ENCODE peak calls at places on chromosomes 13 and 19, in five cellular contexts. E, D, V, W and H are unnamed samples.

GRCh38 chr19:12689581-12690216 is 1.9 kb downstream of the GNG14 start:
- DNase-seq in E (no peak), D (no peak), V (no peak), W (no peak), H (no peak)

GRCh38 chr13:51222510-51223283 is 499 bp downstream of the FAM124A start:
- DNase-seq in E (no peak), D (peak; percentile 5), V (peak; percentile 59), W (no peak), H (peak; percentile 23)

GRCh38 chr13:33744589-33745369 is 73.2 kb upstream of the RFC3 start:
- DNase-seq in E (peak; percentile 81), D (peak; percentile 16), V (no peak), W (peak; percentile 65), H (peak; percentile 13)

GRCh38 chr13:95185851-95186250 is 115.4 kb downstream of the ABCC4 start:
- DNase-seq in E (no peak), D (no peak), V (no peak), W (no peak), H (no peak)

GRCh38 chr13:40982772-40983171 is 36.3 kb downstream of the ELF1 start:
- DNase-seq in E (peak; percentile 92), D (no peak), V (no peak), W (peak; percentile 85), H (peak; percentile 44)

GRCh38 chr19:34254552-34255432 is at the start of gene GARRE1:
- DNase-seq in E (peak; percentile 93), D (no peak), V (peak; percentile 72), W (peak; percentile 58), H (peak; percentile 61)

GRCh38 chr13:85241045-85241444 is 558.2 kb downstream of the SLITRK6 start:
- DNase-seq in E (no peak), D (peak; percentile 89), V (no peak), W (no peak), H (no peak)

GRCh38 chr13:105333416-105333815 is 1202.0 kb downstream of the EFNB2 start:
- DNase-seq in E (no peak), D (no peak), V (no peak), W (no peak), H (peak; percentile 1)

GRCh38 chr13:45082964-45083363 is 37.3 kb upstream of the GTF2F2 start:
- DNase-seq in E (no peak), D (peak; percentile 92), V (no peak), W (no peak), H (peak; percentile 81)

GRCh38 chr19:37893845-37894575 is 12.4 kb downstream of the WDR87 start:
- DNase-seq in E (no peak), D (no peak), V (no peak), W (no peak), H (no peak)

GRCh38 chr19:9839415-9839814 is 4.3 kb downstream of the PIN1 start:
- DNase-seq in E (no peak), D (peak; percentile 29), V (no peak), W (no peak), H (no peak)

GRCh38 chr13:20594276-20594675 is 27.3 kb downstream of the IFT88 start:
- DNase-seq in E (no peak), D (no peak), V (no peak), W (no peak), H (no peak)

GRCh38 chr19:18000981-18001836 is 6.8 kb upstream of the ARRDC2 start:
- DNase-seq in E (peak; percentile 95), D (peak; percentile 92), V (peak; percentile 87), W (peak; percentile 89), H (peak; percentile 96)

GRCh38 chr13:66805657-66806056 is 424.5 kb downstream of the PCDH9 start:
- DNase-seq in E (no peak), D (peak; percentile 38), V (no peak), W (no peak), H (no peak)

GRCh38 chr13:20676213-20676612 is 27.3 kb upstream of the IL17D start:
- DNase-seq in E (no peak), D (no peak), V (no peak), W (no peak), H (no peak)

GRCh38 chr13:75934889-75935288 is 298.8 kb downstream of the LMO7 start:
- DNase-seq in E (no peak), D (peak; percentile 80), V (no peak), W (no peak), H (peak; percentile 12)

GRCh38 chr13:79901336-79901735 is 420.4 kb downstream of the NDFIP2 start:
- DNase-seq in E (no peak), D (no peak), V (peak; percentile 29), W (no peak), H (peak; percentile 25)

GRCh38 chr13:109605846-109606245 is 180.5 kb downstream of the IRS2 start:
- DNase-seq in E (no peak), D (no peak), V (no peak), W (no peak), H (no peak)

GRCh38 chr19:1672038-1672768 is 19.8 kb upstream of the TCF3 start:
- DNase-seq in E (peak; percentile 86), D (peak; percentile 47), V (peak; percentile 52), W (peak; percentile 83), H (peak; percentile 78)

GRCh38 chr19:3324405-3324856 is 42.0 kb upstream of the NFIC start:
- DNase-seq in E (peak; percentile 83), D (peak; percentile 51), V (peak; percentile 62), W (peak; percentile 48), H (no peak)

GRCh38 chr13:26494591-26494990 is 62.9 kb upstream of the WASF3 start:
- DNase-seq in E (no peak), D (no peak), V (no peak), W (no peak), H (no peak)

GRCh38 chr13:83796364-83796763 is 85.9 kb downstream of the SLITRK1 start:
- DNase-seq in E (no peak), D (no peak), V (no peak), W (no peak), H (no peak)

GRCh38 chr19:40421468-40421778 is 4.4 kb downstream of the SERTAD1 start:
- DNase-seq in E (no peak), D (no peak), V (no peak), W (no peak), H (no peak)

GRCh38 chr19:55676384-55676783 is 1.4 kb downstream of the EPN1 start:
- DNase-seq in E (peak; percentile 56), D (peak; percentile 53), V (no peak), W (peak; percentile 34), H (peak; percentile 56)

GRCh38 chr13:50376895-50377575 is 361.8 kb downstream of the KCNRG start:
- DNase-seq in E (no peak), D (peak; percentile 28), V (peak; percentile 70), W (no peak), H (no peak)

GRCh38 chr19:16330811-16331690 is 6.4 kb downstream of the KLF2 start:
- DNase-seq in E (no peak), D (no peak), V (no peak), W (no peak), H (peak; percentile 57)

GRCh38 chr19:39154626-39155100 is 29.1 kb downstream of the PAK4 start:
- DNase-seq in E (no peak), D (peak; percentile 75), V (peak; percentile 78), W (no peak), H (no peak)

GRCh38 chr19:48400018-48400742 is 6.7 kb downstream of the GRIN2D start:
- DNase-seq in E (peak; percentile 73), D (peak; percentile 41), V (peak; percentile 99), W (no peak), H (peak; percentile 95)

GRCh38 chr13:106523566-106523965 is 11.9 kb downstream of the EFNB2 start:
- DNase-seq in E (no peak), D (no peak), V (no peak), W (no peak), H (no peak)

GRCh38 chr19:13764101-13764807 is at the start of gene MRI1:
- DNase-seq in E (peak; percentile 88), D (peak; percentile 55), V (peak; percentile 67), W (peak; percentile 61), H (peak; percentile 82)

GRCh38 chr13:78689011-78689410 is 30.1 kb upstream of the OBI1 start:
- DNase-seq in E (no peak), D (peak; percentile 12), V (peak; percentile 54), W (no peak), H (no peak)

GRCh38 chr13:91184244-91184926 is 163.1 kb upstream of the MIR17HG start:
- DNase-seq in E (no peak), D (peak; percentile 23), V (no peak), W (no peak), H (peak; percentile 2)

DNA sequence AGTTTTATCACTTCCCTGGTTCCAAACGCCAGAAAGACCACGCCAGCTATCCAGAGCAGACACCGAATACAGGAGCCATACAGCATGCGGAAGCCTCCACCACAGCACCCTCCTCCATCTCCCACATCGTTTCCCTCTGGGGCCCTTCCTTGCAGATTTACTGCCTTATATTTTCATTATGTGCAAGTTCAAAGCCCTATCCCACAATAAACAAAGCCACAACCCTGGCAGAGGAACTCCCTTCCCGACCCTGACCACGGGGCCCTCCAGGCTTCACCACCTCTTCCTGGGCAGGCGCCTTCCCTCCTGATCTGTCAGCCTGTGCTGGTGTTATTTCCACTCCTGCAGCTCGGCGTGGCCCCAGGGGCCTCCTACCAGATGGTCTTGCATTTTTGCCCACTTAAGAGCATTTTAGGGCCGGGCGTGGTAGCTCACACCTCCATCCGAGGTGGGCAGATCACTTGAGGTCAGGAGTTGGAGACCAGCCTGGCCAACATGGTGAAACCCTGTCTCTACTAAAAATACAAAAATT is 22.9 kb downstream of the SLC15A1 start:
- DNase-seq in E (no peak), D (no peak), V (no peak), W (no peak), H (no peak)
- H3K9me2 ChIP-seq in E (no peaks in the 10 kb centered on the region), D (no peaks in the 10 kb centered on the region), V (no peaks in the 10 kb centered on the region), W (no peaks in the 10 kb centered on the region), H (no peaks in the 10 kb centered on the region)

DNA sequence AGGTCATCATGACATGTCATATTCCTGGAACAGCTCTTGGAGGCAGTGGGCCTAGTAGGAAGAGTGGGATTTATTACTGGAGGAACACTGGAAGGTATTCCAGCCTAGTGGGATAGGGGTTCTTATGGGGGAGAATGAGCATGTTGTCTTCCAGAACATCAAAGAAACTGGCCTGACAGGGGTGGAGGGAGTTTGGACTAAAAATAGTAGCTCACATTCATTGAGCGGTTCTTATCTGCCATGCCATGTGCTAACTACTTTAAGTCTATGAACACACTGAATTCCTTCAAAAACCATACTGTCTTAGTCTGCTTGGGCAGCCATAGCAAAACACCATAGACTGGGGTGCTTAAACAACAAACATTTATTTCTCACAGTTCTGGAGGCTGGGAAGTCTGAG is 413.6 kb downstream of the HS6ST3 start:
- DNase-seq in E (no peak), D (no peak), V (no peak), W (no peak), H (no peak)
- H3K9me2 ChIP-seq in E (no peaks in the 10 kb centered on the region), D (no peaks in the 10 kb centered on the region), V (no peaks in the 10 kb centered on the region), W (no peaks in the 10 kb centered on the region), H (no peaks in the 10 kb centered on the region)

GRCh38 chr13:35818577-35819165 is 312.5 kb downstream of the DCLK1 start:
- DNase-seq in E (peak; percentile 68), D (peak; percentile 44), V (peak; percentile 63), W (peak; percentile 29), H (peak; percentile 74)
- H3K9me2 ChIP-seq in E (no peaks in the 10 kb centered on the region), D (no peaks in the 10 kb centered on the region), V (no peaks in the 10 kb centered on the region), W (no peaks in the 10 kb centered on the region), H (no peaks in the 10 kb centered on the region)

DNA sequence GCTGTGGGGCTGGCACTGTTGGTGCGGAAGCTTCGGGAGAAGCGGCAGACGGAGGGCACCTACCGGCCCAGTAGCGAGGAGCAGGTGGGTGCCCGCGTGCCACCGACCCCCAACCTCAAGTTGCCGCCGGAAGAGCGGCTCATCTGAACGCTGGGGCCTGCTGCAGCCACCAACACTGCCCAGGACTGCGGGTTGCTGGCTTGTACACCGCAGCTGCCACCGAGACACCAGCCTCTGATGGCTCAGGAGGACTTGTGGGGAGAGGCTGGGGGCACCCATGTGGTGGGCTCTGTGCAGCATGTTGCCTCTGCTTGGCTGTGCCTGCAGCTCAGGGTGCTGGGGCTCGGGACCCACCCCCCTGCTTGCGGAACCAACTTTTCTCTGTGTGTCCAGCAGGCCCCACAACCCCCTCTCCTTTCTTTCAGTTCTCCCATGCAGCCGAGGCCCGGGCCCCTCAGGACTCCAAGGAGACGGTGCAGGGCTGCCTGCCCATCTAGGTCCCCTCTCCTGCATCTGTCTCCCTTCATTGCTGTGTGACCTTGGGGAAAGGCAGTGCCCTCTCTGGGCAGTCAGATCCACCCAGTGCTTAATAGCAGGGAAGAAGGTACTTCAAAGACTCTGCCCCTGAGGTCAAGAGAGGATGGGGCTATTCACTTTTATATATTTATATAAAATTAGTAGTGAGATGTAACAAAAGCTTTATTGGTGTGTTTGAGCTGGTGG is 2.6 kb downstream of the CRB3 start:
- DNase-seq in E (no peak), D (no peak), V (no peak), W (no peak), H (no peak)
- H3K9me2 ChIP-seq in E (no peaks in the 10 kb centered on the region), D (no peaks in the 10 kb centered on the region), V (no peaks in the 10 kb centered on the region), W (no peaks in the 10 kb centered on the region), H (no peaks in the 10 kb centered on the region)